ENCODE peak calls at places on chromosomes 16 and 17, in eight cellular contexts. R is tibial artery, L is right lobe of liver, U is AG04450, H is fibroblast of the aortic adventitia, G is GM06990, M is HFF-Myc, K is ovary. Q is an unnamed sample.
A peak's percentile ranks its signal among the peaks of the same experiment; 100 is the strongest.

GRCh38 chr17:17495448-17496188 is 577 bp downstream of the RASD1 start:
- DNase-seq in M (no peak), L (no peak), G (peak; percentile 49), U (no peak), R (peak; percentile 68), H (peak; percentile 38), K (peak; percentile 40), Q (peak; percentile 47)

GRCh38 chr16:87705780-87706277 is 60.0 kb downstream of the KLHDC4 start:
- DNase-seq in M (no peak), H (no peak), L (no peak), R (no peak), K (no peak), U (no peak), G (no peak), Q (peak; percentile 1)

GRCh38 chr17:43377056-43377810 is 21.6 kb upstream of the ARL4D start:
- DNase-seq in M (no peak), U (no peak), R (no peak), H (no peak), G (no peak), K (no peak), L (no peak), Q (no peak)

GRCh38 chr17:81132197-81132540 is 33.1 kb upstream of the PVALEF start:
- DNase-seq in R (no peak), H (no peak), M (no peak), L (no peak), U (no peak), G (no peak), K (no peak), Q (no peak)

GRCh38 chr16:68658258-68658973 is 13.3 kb downstream of the CDH3 start:
- DNase-seq in G (no peak), U (no peak), R (no peak), M (peak; percentile 95), K (peak; percentile 37), L (no peak), H (peak; percentile 37), Q (peak; percentile 64)

GRCh38 chr17:11554042-11554441 is 44.2 kb upstream of the DNAH9 start:
- DNase-seq in K (no peak), G (no peak), M (no peak), H (no peak), R (no peak), U (no peak), L (no peak), Q (no peak)

GRCh38 chr17:57567278-57567677 is 177.8 kb downstream of the CCDC182 start:
- DNase-seq in R (no peak), G (no peak), K (no peak), L (no peak), M (no peak), H (no peak), U (no peak), Q (no peak)

GRCh38 chr16:27920391-27920891 is 143.1 kb downstream of the GSG1L start:
- DNase-seq in R (no peak), U (no peak), M (no peak), G (no peak), H (no peak), L (no peak), K (no peak), Q (peak; percentile 17)

GRCh38 chr17:73430848-73431247 is 119.0 kb upstream of the CDC42EP4 start:
- DNase-seq in H (peak; percentile 2), R (no peak), U (no peak), M (no peak), G (no peak), L (no peak), K (no peak), Q (peak; percentile 23)

GRCh38 chr17:57894848-57895247 is 45.0 kb upstream of the MRPS23 start:
- DNase-seq in R (no peak), M (no peak), H (no peak), G (no peak), L (no peak), U (no peak), K (no peak), Q (no peak)

GRCh38 chr17:80622170-80622466 is 77.5 kb downstream of the RPTOR start:
- DNase-seq in L (no peak), U (no peak), K (no peak), H (no peak), M (no peak), R (no peak), G (no peak), Q (no peak)

GRCh38 chr17:47660064-47660492 is 10.4 kb downstream of the KPNB1 start:
- DNase-seq in L (no peak), R (no peak), G (peak; percentile 50), M (no peak), K (no peak), U (no peak), H (no peak), Q (no peak)

GRCh38 chr17:45143767-45144198 is 4.5 kb upstream of the HEXIM1 start:
- DNase-seq in K (peak; percentile 96), L (peak; percentile 83), G (peak; percentile 50), H (peak; percentile 89), M (no peak), R (peak; percentile 98), U (no peak), Q (peak; percentile 85)

GRCh38 chr16:22071352-22071923 is 20.9 kb upstream of the VWA3A start:
- DNase-seq in G (no peak), K (no peak), U (no peak), M (no peak), L (no peak), H (no peak), R (no peak), Q (no peak)

GRCh38 chr17:16465861-16466338 is 26.1 kb downstream of the LRRC75A start:
- DNase-seq in G (no peak), U (no peak), L (no peak), R (no peak), K (no peak), M (no peak), H (peak; percentile 53), Q (no peak)

GRCh38 chr17:64182325-64183012 is 52.5 kb upstream of the ERN1 start:
- DNase-seq in K (no peak), G (no peak), U (no peak), L (no peak), H (no peak), M (no peak), R (no peak), Q (no peak)

GRCh38 chr16:54591816-54592246 is 305.2 kb upstream of the IRX3 start:
- DNase-seq in L (no peak), H (no peak), U (no peak), R (no peak), M (no peak), G (no peak), K (no peak), Q (no peak)
- H3K4me3 ChIP-seq in L (no peak overlapping the region), H (no peak overlapping the region), U (no peak overlapping the region), R (no peak overlapping the region), M (no peak overlapping the region), G (no peak overlapping the region), K (no peak overlapping the region), Q (no peak overlapping the region)

DNA sequence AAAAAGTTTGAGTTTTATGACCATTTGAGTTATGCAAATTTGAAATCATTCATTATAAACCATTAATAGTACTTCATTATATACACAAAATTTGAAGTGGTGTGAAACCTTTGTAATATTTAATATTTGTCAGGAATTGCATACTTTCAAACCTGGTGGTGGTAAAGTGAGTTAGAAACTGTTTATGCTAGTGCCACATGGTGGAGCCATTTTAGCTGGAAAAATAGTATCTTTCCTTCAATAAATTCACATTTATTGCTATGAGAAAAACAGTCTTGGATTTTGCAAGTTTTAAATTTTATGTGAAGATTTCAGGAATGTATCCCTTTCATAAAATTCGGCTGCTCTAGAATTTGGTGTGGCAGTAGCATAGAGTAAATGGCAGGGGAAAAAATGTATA is 7.3 kb upstream of the BLMH start:
- DNase-seq in M (no peak), L (no peak), H (peak; percentile 47), G (no peak), K (no peak), R (no peak), U (no peak), Q (peak; percentile 63)
- TF ChIP-seq CTCF in M (peak; percentile 8), L (peak; percentile 10), H (peak; percentile 52), G (no peak), K (no peak), R (no peak), U (peak; percentile 50), Q (peak; percentile 57)

GRCh38 chr17:3639981-3640596 is 3.5 kb downstream of the CTNS start:
- DNase-seq in L (peak; percentile 34), U (no peak), H (peak; percentile 83), M (peak; percentile 56), G (no peak), K (no peak), R (no peak), Q (peak; percentile 89)

GRCh38 chr17:3635474-3636153 is 436 bp downstream of the SHPK start:
- DNase-seq in M (no peak), K (no peak), R (no peak), H (no peak), L (peak; percentile 81), G (no peak), U (no peak), Q (no peak)

GRCh38 chr17:3641014-3641413 is 4.5 kb downstream of the CTNS start:
- DNase-seq in H (no peak), G (no peak), U (no peak), R (no peak), M (no peak), L (no peak), K (no peak), Q (no peak)

GRCh38 chr17:3636154-3636907 is at the start of the genes CTNS and SHPK:
- DNase-seq in G (peak; percentile 96), K (peak; percentile 96), M (peak; percentile 79), L (peak; percentile 99), U (peak; percentile 85), H (peak; percentile 93), R (peak; percentile 98), Q (peak; percentile 97)

GRCh38 chr17:3636908-3637373 is 381 bp downstream of the CTNS start:
- DNase-seq in G (no peak), R (no peak), L (no peak), K (no peak), U (no peak), H (no peak), M (no peak), Q (no peak)
- H3K4me3 ChIP-seq in G (peak overlapping the region; percentile 94), R (peak overlapping the region; percentile 94), L (peak overlapping the region; percentile 85), K (peak overlapping the region; percentile 85), U (peak overlapping the region; percentile 84), H (peak overlapping the region; percentile 92), M (peak overlapping the region; percentile 85), Q (peak overlapping the region; percentile 99)

GRCh38 chr17:15091825-15092224 is 173.3 kb downstream of the PMP22 start:
- DNase-seq in R (no peak), G (no peak), H (no peak), K (no peak), L (no peak), U (no peak), M (no peak), Q (peak; percentile 11)
- TF ChIP-seq CTCF in R (no peak), G (peak; percentile 9), H (no peak), K (no peak), L (no peak), U (peak; percentile 13), M (peak; percentile 30), Q (peak; percentile 31)